ENCODE peak calls at places on chromosomes 5 and 9, in seven cellular contexts. Y, Z, V, G, E, Q and M are unnamed samples.
A peak's percentile ranks its signal among the peaks of the same experiment; 100 is the strongest.

GRCh38 chr5:96431376-96432244 is 1.4 kb downstream of the PCSK1 start:
- DNase-seq in Y (peak; percentile 25), Z (peak; percentile 7), V (peak; percentile 79), G (no peak), E (peak; percentile 36), Q (peak; percentile 36), M (peak; percentile 45)

GRCh38 chr5:24381861-24382460 is 262.8 kb downstream of the CDH10 start:
- DNase-seq in Y (no peak), Z (no peak), V (no peak), G (no peak), E (no peak), Q (no peak), M (no peak)

GRCh38 chr5:2686725-2687124 is 64.8 kb downstream of the IRX2 start:
- DNase-seq in Y (no peak), Z (no peak), V (no peak), G (no peak), E (no peak), Q (peak; percentile 20), M (no peak)

GRCh38 chr5:137254153-137254552 is 245.0 kb downstream of the SPOCK1 start:
- DNase-seq in Y (no peak), Z (peak; percentile 12), V (peak; percentile 86), G (no peak), E (peak; percentile 74), Q (no peak), M (no peak)

GRCh38 chr5:144484124-144484897 is 313.6 kb downstream of the KCTD16 start:
- DNase-seq in Y (no peak), Z (no peak), V (peak; percentile 68), G (no peak), E (peak; percentile 27), Q (peak; percentile 18), M (peak; percentile 27)

GRCh38 chr5:181130832-181131496 is at the start of gene OR2V1:
- DNase-seq in Y (no peak), Z (no peak), V (no peak), G (no peak), E (no peak), Q (no peak), M (no peak)

GRCh38 chr5:132094393-132095076 is 20.9 kb downstream of the CSF2 start:
- DNase-seq in Y (no peak), Z (peak; percentile 61), V (peak; percentile 99), G (no peak), E (peak; percentile 85), Q (peak; percentile 94), M (peak; percentile 53)

GRCh38 chr5:143812085-143812705 is at the start of gene HMHB1:
- DNase-seq in Y (no peak), Z (no peak), V (no peak), G (no peak), E (no peak), Q (no peak), M (no peak)

GRCh38 chr5:68883441-68883840 is 210.4 kb upstream of the SLC30A5 start:
- DNase-seq in Y (no peak), Z (no peak), V (no peak), G (no peak), E (no peak), Q (no peak), M (no peak)

GRCh38 chr5:94649874-94650273 is 31.4 kb downstream of the SLF1 start:
- DNase-seq in Y (no peak), Z (no peak), V (no peak), G (no peak), E (no peak), Q (no peak), M (no peak)

GRCh38 chr9:124771867-124772621 is 933 bp upstream of the NR6A1 start:
- DNase-seq in Y (peak; percentile 75), Z (no peak), V (peak; percentile 72), G (peak; percentile 83), E (peak; percentile 78), Q (peak; percentile 53), M (no peak)

GRCh38 chr5:12477556-12477955 is 573.3 kb upstream of the CTNND2 start:
- DNase-seq in Y (no peak), Z (no peak), V (no peak), G (no peak), E (no peak), Q (no peak), M (no peak)

GRCh38 chr5:10746711-10747110 is 14.3 kb downstream of the DAP start:
- DNase-seq in Y (no peak), Z (no peak), V (no peak), G (no peak), E (no peak), Q (peak; percentile 74), M (no peak)

GRCh38 chr9:93595461-93595860 is 19.1 kb downstream of the PHF2 start:
- DNase-seq in Y (no peak), Z (no peak), V (no peak), G (no peak), E (no peak), Q (no peak), M (no peak)

GRCh38 chr9:121324316-121324715 is 45.7 kb downstream of the STOM start:
- DNase-seq in Y (peak; percentile 11), Z (no peak), V (no peak), G (no peak), E (no peak), Q (no peak), M (no peak)

GRCh38 chr9:108014353-108014752 is 524.8 kb upstream of the KLF4 start:
- DNase-seq in Y (no peak), Z (no peak), V (no peak), G (no peak), E (no peak), Q (no peak), M (no peak)

GRCh38 chr5:123223906-123224305 is 134.9 kb downstream of the PRDM6 start:
- DNase-seq in Y (no peak), Z (no peak), V (peak; percentile 13), G (no peak), E (no peak), Q (no peak), M (no peak)

GRCh38 chr5:144594919-144595318 is 424.2 kb downstream of the KCTD16 start:
- DNase-seq in Y (no peak), Z (no peak), V (no peak), G (no peak), E (no peak), Q (no peak), M (no peak)

GRCh38 chr5:136729901-136730355 is 364.6 kb upstream of the TRPC7 start:
- DNase-seq in Y (no peak), Z (peak; percentile 52), V (peak; percentile 80), G (no peak), E (peak; percentile 44), Q (peak; percentile 76), M (peak; percentile 81)

DNA sequence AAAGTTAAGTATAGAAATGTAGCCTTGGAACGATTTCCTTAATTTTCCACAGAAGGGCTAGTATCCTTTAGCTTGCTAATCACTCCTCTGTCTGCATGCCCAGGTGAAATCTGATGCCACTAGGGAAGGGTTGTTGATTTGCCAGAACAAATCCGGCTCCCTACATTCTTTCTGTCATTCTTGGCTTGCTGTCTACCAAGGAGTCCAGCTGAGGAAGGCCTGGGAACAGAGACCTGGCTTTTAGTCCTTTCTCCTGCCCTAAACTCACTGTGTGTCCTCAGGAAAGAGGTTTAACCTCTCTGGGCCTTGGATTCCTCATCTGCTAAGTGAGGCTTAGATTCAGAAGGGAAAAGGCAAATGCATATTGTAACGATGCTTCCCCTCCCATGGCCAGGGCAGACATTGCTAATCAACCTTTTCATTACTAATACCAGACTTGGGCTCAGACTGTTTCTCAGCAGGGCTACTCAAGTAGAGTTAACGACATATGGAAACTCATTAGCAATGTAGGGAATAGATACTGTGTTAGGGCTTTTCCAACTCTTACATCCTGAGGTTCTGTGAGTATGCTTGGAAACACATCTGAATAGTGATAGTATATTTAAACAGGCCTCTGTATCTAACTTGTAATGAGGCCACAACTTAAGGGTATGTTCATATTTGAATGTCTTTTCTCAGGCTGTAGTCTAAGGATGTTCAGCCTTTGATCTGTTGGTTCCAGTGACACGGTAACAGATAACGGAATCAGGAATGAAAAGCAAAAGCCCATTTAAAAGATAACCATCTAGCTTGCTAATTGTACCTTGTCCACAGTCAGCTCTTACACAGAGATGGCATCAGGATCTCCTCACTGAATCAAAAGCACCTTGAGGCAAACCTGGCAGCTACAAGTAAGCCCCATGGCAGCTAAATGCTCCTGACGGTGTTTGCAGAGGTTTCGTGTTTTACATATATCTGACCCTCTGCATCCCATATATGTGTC is 4.1 kb downstream of the GALNT10 start:
- DNase-seq in Y (no peak), Z (no peak), V (no peak), G (no peak), E (peak; percentile 50), Q (peak; percentile 63), M (peak; percentile 85)
- H3K4me3 ChIP-seq in Y (no peak overlapping the region), Z (no peak overlapping the region), V (no peak overlapping the region), G (no peak overlapping the region), E (no peak overlapping the region), Q (no peak overlapping the region), M (no peak overlapping the region)

GRCh38 chr9:36189978-36190377 is 743 bp upstream of the CLTA start:
- DNase-seq in Y (no peak), Z (no peak), V (peak; percentile 32), G (no peak), E (no peak), Q (no peak), M (no peak)
- TF ChIP-seq CTCF in Y (no peak), Z (no peak), V (no peak), G (no peak), E (no peak), Q (no peak), M (no peak)

DNA sequence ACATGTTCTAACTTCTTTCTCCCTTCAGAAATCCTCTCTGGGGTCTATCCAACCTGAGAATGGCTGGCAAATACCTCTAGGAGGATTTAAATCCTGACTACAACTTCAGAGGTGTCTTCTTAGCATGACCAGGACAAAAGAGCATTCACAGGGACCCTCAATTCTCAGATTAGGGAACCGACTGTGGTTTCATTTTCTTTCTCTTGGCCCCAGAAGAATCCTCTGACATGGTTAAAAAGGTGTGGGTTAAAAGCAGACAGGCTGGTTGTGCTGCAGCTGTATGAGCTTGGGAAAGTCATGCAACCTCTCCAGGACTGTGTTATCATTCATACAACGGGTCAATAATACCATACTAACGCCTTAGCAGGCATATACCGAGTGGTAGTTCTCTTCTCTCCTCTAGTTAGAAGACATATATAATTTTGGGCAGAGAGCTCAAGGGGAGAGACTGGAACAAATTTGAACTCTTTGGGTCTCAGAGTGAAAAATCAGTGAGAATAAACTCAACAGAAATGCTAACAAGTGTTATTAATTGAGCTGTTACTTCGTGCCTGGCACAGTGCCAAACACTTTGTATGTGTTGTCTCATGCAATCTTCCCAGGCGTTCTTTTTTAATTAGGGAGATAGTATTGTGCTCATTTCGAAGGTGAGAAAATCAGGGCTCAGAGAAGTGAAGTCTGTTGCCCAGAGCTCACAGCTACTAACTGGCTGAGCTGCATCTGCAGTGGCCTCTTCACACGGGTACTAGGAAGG is 35.2 kb downstream of the INSYN2B start:
- DNase-seq in Y (no peak), Z (no peak), V (no peak), G (no peak), E (no peak), Q (peak; percentile 4), M (no peak)
- H3K4me3 ChIP-seq in Y (no peak overlapping the region), Z (no peak overlapping the region), V (peak overlapping the region; percentile 14), G (no peak overlapping the region), E (peak overlapping the region; percentile 15), Q (no peak overlapping the region), M (no peak overlapping the region)

DNA sequence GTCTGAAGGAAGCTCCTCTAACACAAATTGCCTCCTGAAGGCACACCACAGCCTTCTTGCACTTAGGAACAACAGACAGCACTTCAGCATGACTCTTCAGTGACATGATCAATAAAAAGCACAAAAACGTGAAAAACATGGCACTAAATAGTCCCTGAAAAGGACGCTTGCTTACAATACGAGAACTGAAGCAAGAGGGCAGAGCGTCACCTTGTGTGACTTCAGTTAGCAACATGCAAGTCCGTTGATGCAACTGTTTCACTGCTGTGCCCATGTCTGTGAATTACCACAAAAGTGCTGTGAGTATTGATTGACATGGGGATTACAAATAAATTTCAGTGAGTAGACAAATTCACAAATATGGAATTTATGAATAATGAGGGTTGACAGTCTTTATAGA is 219.9 kb upstream of the GAS1 start:
- DNase-seq in Y (no peak), Z (no peak), V (no peak), G (no peak), E (no peak), Q (no peak), M (no peak)
- TF ChIP-seq CTCF in Y (no peak), Z (no peak), V (no peak), G (no peak), E (no peak), Q (no peak), M (no peak)